ENCODE peak calls at places on chromosomes 1 and 21, in six cellular contexts. F is body of pancreas; W is EL; O is activated T-helper 1 cell treated with anti-CD3 and anti-CD28 coated beads, Interleukin-12 subunit alpha, Interleukin-12 subunit beta, Interleukin-2, Interleukin-4 antibody, amounts not matched to agents 30 ng/mL and 10 ng/mL and 1 ng/mL, durations not matched to agents 14 hours and 24 hours and 36 hours; M is HAP-1; C is HFF-Myc. A is an unnamed sample.

GRCh38 chr1:159088050-159088449 is 11.5 kb upstream of the AIM2 start:
- DNase-seq in W (peak), O (no peak), C (peak), F (no peak), M (no peak), A (peak)

GRCh38 chr1:113109908-113110554 is 37.0 kb downstream of the LRIG2 start:
- DNase-seq in F (peak), O (no peak), C (peak), W (peak), M (no peak), A (no peak)

GRCh38 chr1:21913763-21914162 is 23.3 kb downstream of the HSPG2 start:
- DNase-seq in F (no peak), O (no peak), M (no peak), W (no peak), C (no peak), A (no peak)

GRCh38 chr1:158836038-158836437 is 4.9 kb downstream of the MNDA start:
- DNase-seq in O (no peak), M (no peak), F (no peak), W (no peak), C (no peak), A (no peak)

GRCh38 chr1:89826594-89826993 is 5.8 kb downstream of the LRRC8D start:
- DNase-seq in W (no peak), M (no peak), O (no peak), F (no peak), C (no peak), A (no peak)

GRCh38 chr21:45297869-45298268 is 10.2 kb upstream of the POFUT2 start:
- DNase-seq in O (no peak), W (no peak), M (no peak), C (no peak), F (no peak), A (no peak)

GRCh38 chr21:16309250-16309971 is 579.6 kb downstream of the USP25 start:
- DNase-seq in O (no peak), F (no peak), C (no peak), W (no peak), M (peak), A (no peak)

GRCh38 chr1:79353224-79353623 is 346.7 kb upstream of the ADGRL4 start:
- DNase-seq in O (no peak), M (peak), C (peak), F (peak), W (peak), A (no peak)

GRCh38 chr1:22228505-22228911 is 85.6 kb upstream of the WNT4 start:
- DNase-seq in C (no peak), F (no peak), M (no peak), W (no peak), O (no peak), A (no peak)